ENCODE peak calls at places on chromosomes 5 and 9, in four cellular contexts. I is HepG2, O is K562, C is GM12878. Z is an unnamed sample.

GRCh38 chr5:543755-544674 is 19.8 kb upstream of the SLC9A3 start:
- DNase-seq in I (no peak), O (no peak), C (peak), Z (no peak)

GRCh38 chr9:26863074-26863473 is 29.5 kb downstream of the CAAP1 start:
- DNase-seq in I (peak), O (no peak), C (no peak), Z (peak)

GRCh38 chr5:1314564-1314982 is 19.7 kb upstream of the TERT start:
- DNase-seq in I (no peak), O (no peak), C (no peak), Z (no peak)

GRCh38 chr9:16360247-16360646 is 510.2 kb downstream of the BNC2 start:
- DNase-seq in I (no peak), O (no peak), C (no peak), Z (no peak)

GRCh38 chr9:69412741-69413150 is 87.7 kb downstream of the ENTREP1 start:
- DNase-seq in I (peak), O (peak), C (no peak), Z (peak)

GRCh38 chr9:115847245-115847644 is 306.3 kb upstream of the PAPPA start:
- DNase-seq in I (no peak), O (no peak), C (no peak), Z (no peak)

GRCh38 chr5:173971681-173972080 is 17.3 kb upstream of the C5orf47 start:
- DNase-seq in I (no peak), O (no peak), C (no peak), Z (no peak)

GRCh38 chr5:1190915-1191314 is 10.5 kb upstream of the SLC6A19 start:
- DNase-seq in I (no peak), O (no peak), C (no peak), Z (no peak)

GRCh38 chr5:156094001-156094400 is 233.0 kb upstream of the SGCD start:
- DNase-seq in I (no peak), O (no peak), C (no peak), Z (peak)

GRCh38 chr5:132662004-132662401 is 4.0 kb downstream of the IL13 start:
- DNase-seq in I (no peak), O (no peak), C (no peak), Z (no peak)

GRCh38 chr5:6859001-6859400 is 145.8 kb downstream of the TENT4A start:
- DNase-seq in I (no peak), O (no peak), C (no peak), Z (no peak)

GRCh38 chr5:169439362-169439761 is 138.4 kb upstream of the SLIT3 start:
- DNase-seq in I (no peak), O (no peak), C (no peak), Z (no peak)

GRCh38 chr5:86768699-86769202 is 151.0 kb downstream of the COX7C start:
- DNase-seq in I (no peak), O (no peak), C (no peak), Z (peak)

GRCh38 chr9:98742325-98743280 is 33.9 kb upstream of the GABBR2 start:
- DNase-seq in I (no peak), O (no peak), C (no peak), Z (no peak)

GRCh38 chr9:91503650-91504007 is 80.0 kb upstream of the NFIL3 start:
- DNase-seq in I (no peak), O (peak), C (no peak), Z (no peak)

GRCh38 chr5:45399041-45399440 is 297.1 kb downstream of the HCN1 start:
- DNase-seq in I (no peak), O (no peak), C (no peak), Z (no peak)

GRCh38 chr5:35246928-35247644 is 16.8 kb upstream of the PRLR start:
- DNase-seq in I (no peak), O (no peak), C (no peak), Z (no peak)

GRCh38 chr9:17236147-17236546 is 101.3 kb downstream of the CNTLN start:
- DNase-seq in I (no peak), O (no peak), C (no peak), Z (no peak)

DNA sequence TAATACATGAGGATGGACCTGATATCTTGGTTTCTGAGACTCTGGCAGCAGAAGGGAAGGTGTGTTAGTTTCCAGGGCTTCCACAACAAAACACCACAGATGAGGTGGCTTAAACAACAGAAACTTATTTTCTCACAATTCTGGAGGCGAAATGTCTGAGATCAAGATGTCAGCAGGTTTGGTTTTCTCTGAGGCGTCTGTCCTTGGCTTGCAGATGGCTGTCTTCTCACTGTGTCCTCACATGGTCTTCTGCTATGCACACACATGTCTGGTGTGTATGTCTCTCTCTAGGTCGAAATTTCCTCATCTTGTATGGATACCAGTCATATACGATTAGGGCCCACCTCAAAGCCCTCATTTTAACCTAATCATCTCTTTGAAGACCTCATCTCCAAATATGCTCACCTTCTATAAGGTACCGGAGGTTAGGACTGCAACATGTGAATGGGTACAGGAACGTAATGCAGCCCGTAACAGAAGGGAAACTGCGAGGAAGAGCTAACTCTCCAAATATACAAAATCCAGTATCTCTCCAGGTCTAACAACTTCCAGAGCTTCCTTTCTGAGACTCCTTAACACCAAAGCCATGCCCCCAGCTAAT is 139.8 kb upstream of the SMARCA2 start:
- DNase-seq in I (no peak), O (no peak), C (peak), Z (no peak)
- H2AFZ ChIP-seq in I (no peak), O (no peak), C (no peak), Z (no peak)

GRCh38 chr9:13534006-13534405 is 254.5 kb upstream of the MPDZ start:
- DNase-seq in I (no peak), O (no peak), C (no peak), Z (no peak)

GRCh38 chr9:13535141-13535540 is 255.6 kb upstream of the MPDZ start:
- DNase-seq in I (no peak), O (no peak), C (no peak), Z (no peak)

GRCh38 chr9:13524245-13524644 is 244.8 kb upstream of the MPDZ start:
- DNase-seq in I (no peak), O (no peak), C (no peak), Z (peak)

GRCh38 chr9:13532407-13532806 is 252.9 kb upstream of the MPDZ start:
- DNase-seq in I (no peak), O (no peak), C (no peak), Z (no peak)

DNA sequence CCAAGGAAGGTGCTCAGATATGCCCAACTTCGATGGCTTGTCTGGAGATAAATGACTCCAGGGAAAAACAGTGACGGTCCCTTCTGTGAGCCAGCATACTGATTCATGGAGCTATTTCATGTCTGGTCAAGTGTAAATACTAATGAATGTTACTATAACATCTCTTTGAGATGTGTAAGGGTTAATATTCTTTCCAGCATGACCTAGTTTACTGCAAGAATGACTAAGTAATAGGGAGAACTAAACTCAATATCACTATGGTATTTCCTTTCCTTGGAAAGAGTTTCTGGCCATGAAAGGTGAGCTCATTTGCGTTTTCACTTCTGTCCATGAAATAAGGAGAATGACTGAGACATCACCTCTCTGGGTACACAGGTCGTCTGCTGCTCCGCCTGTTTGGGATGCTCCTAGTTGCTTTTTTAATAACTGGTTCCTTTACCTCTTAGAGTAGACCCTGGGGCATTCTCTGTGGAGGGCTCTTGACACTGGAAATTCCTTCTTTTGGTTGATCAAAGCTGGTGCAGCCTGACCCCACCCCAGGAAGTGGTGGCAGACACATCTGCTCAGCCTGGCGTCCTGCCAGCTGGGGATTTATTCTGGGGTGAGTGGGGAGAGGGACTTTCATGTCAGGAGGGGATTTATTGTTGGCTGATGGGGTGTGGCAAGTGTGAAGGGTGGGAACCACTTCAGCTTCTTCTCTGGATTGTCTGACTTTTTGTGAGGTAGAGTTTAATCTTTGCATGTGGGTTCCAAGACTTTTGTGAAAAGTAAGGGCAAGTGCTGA is 250.0 kb upstream of the MPDZ start:
- DNase-seq in I (no peak), O (no peak), C (no peak), Z (no peak)
- TF ChIP-seq JUNB in I (no peak), O (no peak), C (no peak), Z (no peak)

GRCh38 chr5:10612251-10612650 is 48.4 kb downstream of the ANKRD33B start:
- DNase-seq in I (no peak), O (no peak), C (no peak), Z (no peak)
- H2AFZ ChIP-seq in I (no peak), O (peak), C (no peak), Z (no peak)

GRCh38 chr5:151174612-151175101 is 17.1 kb upstream of the ANXA6 start:
- DNase-seq in I (no peak), O (no peak), C (no peak), Z (peak)
- TF ChIP-seq JUNB in I (no peak), O (no peak), C (no peak), Z (no peak)

DNA sequence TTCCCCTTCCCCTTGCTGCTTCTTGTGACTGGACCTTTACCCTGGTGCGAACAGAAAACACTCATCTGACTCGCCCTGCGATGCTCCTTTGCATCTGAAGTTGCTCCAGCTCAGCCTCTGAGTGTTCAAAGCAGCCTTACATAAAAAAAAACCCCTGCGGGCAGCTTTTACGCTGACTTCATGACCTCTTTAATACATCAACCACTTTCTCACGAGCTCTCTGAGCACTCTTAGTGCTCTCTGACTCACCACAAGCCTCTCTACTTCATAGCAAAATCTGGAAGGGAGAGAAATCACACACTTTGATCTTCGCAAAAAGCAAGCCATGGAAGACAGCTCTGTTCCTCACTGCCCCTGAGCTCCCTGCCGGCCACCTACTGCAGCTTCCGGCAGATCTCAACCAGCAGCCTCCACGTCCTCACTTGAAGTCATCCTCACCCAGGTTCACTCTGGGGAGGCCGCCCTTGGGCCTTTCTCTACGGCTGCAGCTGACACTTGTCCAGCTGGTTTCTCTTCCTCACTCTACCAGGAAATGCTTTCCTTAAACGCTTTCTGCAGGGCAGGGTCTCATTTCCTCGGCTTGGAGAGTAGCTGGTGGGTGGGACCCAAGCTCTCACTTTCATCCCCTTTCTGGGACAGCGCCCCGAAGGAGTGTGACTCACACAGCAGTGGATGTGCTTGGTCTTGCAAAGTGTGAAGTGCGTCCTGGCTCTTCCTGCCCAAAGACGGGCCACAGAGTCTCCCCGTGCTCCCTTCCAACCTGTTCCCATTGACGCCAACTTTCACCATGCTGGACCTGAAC is 5.3 kb downstream of the SLC34A1 start:
- DNase-seq in I (peak), O (no peak), C (peak), Z (no peak)
- H2AFZ ChIP-seq in I (peak), O (peak), C (no peak), Z (no peak)

GRCh38 chr9:92563701-92564100 is 27.9 kb upstream of the ECM2 start:
- DNase-seq in I (no peak), O (no peak), C (no peak), Z (no peak)
- TF ChIP-seq JUNB in I (no peak), O (no peak), C (no peak), Z (no peak)

DNA sequence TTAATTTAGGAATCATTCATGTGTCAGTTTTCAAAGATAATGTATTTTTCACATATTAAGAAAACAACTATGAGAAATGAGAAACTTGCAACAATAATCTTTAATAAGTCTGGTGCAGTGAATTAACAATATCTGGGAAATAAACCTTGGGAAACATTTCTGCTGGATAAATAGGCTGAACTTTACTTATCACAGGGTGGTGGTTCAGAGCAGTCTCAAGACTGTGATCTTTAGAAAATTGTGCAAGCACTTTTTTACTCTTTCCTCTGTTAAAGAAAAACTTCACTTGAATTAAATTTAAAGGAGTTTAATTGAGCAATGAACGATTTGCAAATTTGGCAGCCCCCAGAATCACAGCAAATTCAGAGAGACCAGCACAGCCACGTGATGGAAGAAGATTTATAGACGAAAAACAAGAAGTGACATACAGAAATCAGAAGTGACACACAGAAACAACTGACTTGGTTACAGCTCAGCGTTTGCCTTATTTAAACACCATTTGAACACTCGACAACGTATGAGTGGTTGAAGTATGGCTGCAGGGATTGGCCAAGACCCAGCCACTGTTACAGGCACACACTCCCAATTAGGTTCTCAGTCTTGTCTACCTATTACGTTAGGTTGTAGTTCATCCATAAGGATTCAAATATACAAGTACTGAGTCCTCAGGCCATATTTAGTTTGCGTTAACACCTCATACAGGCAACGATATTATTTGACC is 631.9 kb downstream of the SLCO4C1 start:
- DNase-seq in I (no peak), O (no peak), C (no peak), Z (no peak)
- H2AFZ ChIP-seq in I (no peak), O (no peak), C (no peak), Z (no peak)

GRCh38 chr9:34517185-34517584 is 5.6 kb downstream of the ENHO start:
- DNase-seq in I (no peak), O (no peak), C (no peak), Z (no peak)

GRCh38 chr9:34518896-34519295 is 3.9 kb downstream of the ENHO start:
- DNase-seq in I (no peak), O (no peak), C (no peak), Z (no peak)

GRCh38 chr9:34519321-34520020 is 3.3 kb downstream of the ENHO start:
- DNase-seq in I (no peak), O (no peak), C (no peak), Z (peak)

GRCh38 chr9:34520096-34520495 is 2.7 kb downstream of the ENHO start:
- DNase-seq in I (no peak), O (no peak), C (no peak), Z (no peak)

GRCh38 chr9:34518110-34518616 is 4.6 kb downstream of the ENHO start:
- DNase-seq in I (no peak), O (no peak), C (no peak), Z (no peak)
- TF ChIP-seq JUNB in I (no peak), O (no peak), C (no peak), Z (no peak)

GRCh38 chr9:126915281-126915816 is 767 bp downstream of the RALGPS1 start:
- DNase-seq in I (no peak), O (peak), C (no peak), Z (peak)
- H2AFZ ChIP-seq in I (no peak), O (no peak), C (peak), Z (peak)